ENCODE peak calls at places on chromosomes 6 and 20, in eight cellular contexts. N is RWPE2, G is kidney epithelial cell, W is astrocyte of the cerebellum, V is A549, Y is neural progenitor cell, Q is heart right ventricle, O is upper lobe of right lung. A is an unnamed sample.

GRCh38 chr6:47362857-47363461 is 53.3 kb upstream of the TNFRSF21 start:
- DNase-seq in N (no peak), V (peak), W (no peak), G (no peak), Q (no peak), Y (no peak), O (no peak), A (no peak)

GRCh38 chr20:44207066-44207723 is 3.4 kb downstream of the OSER1 start:
- DNase-seq in N (no peak), Q (no peak), O (no peak), V (no peak), Y (no peak), W (no peak), G (no peak), A (no peak)

GRCh38 chr6:4608361-4609115 is 167.7 kb upstream of the CDYL start:
- DNase-seq in W (no peak), N (no peak), V (no peak), G (no peak), O (no peak), Q (peak), Y (no peak), A (no peak)

GRCh38 chr6:122717350-122717749 is 62.2 kb upstream of the FABP7 start:
- DNase-seq in Q (no peak), N (no peak), G (no peak), Y (peak), V (no peak), W (peak), O (no peak), A (no peak)

GRCh38 chr6:48985025-48985424 is 478.0 kb downstream of the MMUT start:
- DNase-seq in Y (no peak), W (no peak), Q (no peak), N (no peak), O (no peak), V (no peak), G (no peak), A (no peak)

GRCh38 chr6:15874821-15875220 is 212.0 kb upstream of the DTNBP1 start:
- DNase-seq in V (no peak), W (no peak), N (no peak), G (no peak), Q (no peak), O (no peak), Y (no peak), A (peak)

GRCh38 chr20:20331796-20332195 is 36.1 kb upstream of the INSM1 start:
- DNase-seq in W (no peak), N (no peak), G (no peak), V (no peak), O (no peak), Q (no peak), Y (no peak), A (no peak)

GRCh38 chr20:21360686-21361085 is 36.6 kb downstream of the NKX2-4 start:
- DNase-seq in N (no peak), Y (no peak), G (no peak), W (no peak), V (no peak), O (no peak), Q (no peak), A (no peak)

GRCh38 chr6:38173909-38174308 is 354.4 kb downstream of the ZFAND3 start:
- DNase-seq in N (no peak), Y (no peak), Q (no peak), O (no peak), G (no peak), V (no peak), W (no peak), A (no peak)

GRCh38 chr6:154548130-154548830 is 37.8 kb upstream of the CNKSR3 start:
- DNase-seq in W (peak), O (no peak), V (no peak), Y (no peak), N (no peak), G (no peak), Q (peak), A (no peak)

GRCh38 chr20:53827996-53828672 is 234.5 kb upstream of the ZNF217 start:
- DNase-seq in Y (no peak), V (peak), W (peak), G (peak), O (no peak), N (peak), Q (no peak), A (peak)

GRCh38 chr20:53829706-53830521 is 236.3 kb upstream of the ZNF217 start:
- DNase-seq in V (peak), Y (no peak), N (no peak), W (no peak), Q (no peak), G (no peak), O (no peak), A (no peak)

GRCh38 chr20:53828673-53829085 is 235.0 kb upstream of the ZNF217 start:
- DNase-seq in Y (peak), O (no peak), V (peak), W (peak), G (peak), N (no peak), Q (no peak), A (peak)

GRCh38 chr20:53827292-53827995 is 233.8 kb upstream of the ZNF217 start:
- DNase-seq in O (no peak), W (no peak), Q (no peak), N (no peak), G (no peak), V (no peak), Y (no peak), A (no peak)

GRCh38 chr20:53829086-53829703 is 235.6 kb upstream of the ZNF217 start:
- DNase-seq in G (peak), Y (no peak), W (peak), O (no peak), V (peak), Q (no peak), N (no peak), A (peak)
- TF ChIP-seq CTCF in G (no peak), Y (no peak), W (no peak), O (no peak), V (no peak), Q (no peak), N (peak), A (no peak)

DNA sequence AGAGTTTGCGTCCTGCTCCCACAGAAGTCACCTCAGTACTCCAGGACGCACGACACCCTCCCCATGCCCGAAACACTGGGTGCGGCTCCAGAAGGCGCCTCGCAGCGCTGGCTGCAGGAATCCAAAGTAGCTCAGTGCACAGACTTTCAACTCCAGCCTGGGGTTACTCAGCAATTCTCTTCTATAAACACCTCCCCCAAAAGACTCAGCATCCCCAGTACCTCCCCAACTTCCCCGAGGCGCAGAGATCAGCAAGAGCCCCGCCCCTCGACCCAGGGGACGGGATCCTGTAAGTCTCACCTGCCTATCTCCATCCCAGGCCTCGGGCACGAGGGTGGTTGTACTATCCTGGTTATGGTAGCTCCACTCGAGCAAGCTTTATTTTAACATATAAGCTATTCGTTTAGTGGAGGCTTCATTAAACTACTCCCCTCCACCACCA is 88.1 kb downstream of the ZFP64 start:
- DNase-seq in N (peak), V (no peak), Q (no peak), W (no peak), Y (peak), O (peak), G (no peak), A (no peak)
- H3K4me3 ChIP-seq in N (peak), V (no peak), Q (peak), W (peak), Y (peak), O (peak), G (peak), A (peak)

DNA sequence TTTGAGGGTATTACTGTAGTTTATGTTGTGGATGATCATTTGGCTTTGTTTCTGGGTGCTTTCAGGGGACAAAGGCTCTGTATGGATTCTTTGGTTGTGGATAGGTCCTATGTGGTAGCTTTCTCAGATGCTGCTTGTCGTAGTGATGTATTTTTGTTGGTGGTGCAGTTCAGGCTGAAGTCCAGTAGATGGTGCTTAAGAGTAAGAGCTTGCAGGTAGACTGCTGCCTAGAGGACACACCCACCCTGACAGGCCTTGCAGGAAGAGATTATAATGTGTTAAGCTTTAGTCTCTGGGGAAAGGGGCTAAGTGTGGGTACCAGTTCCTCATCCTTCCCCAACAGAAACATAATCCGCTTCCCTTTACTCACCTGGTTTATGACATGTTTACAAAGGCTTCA is 62.6 kb upstream of the ADGRB3 start:
- DNase-seq in Y (peak), Q (no peak), G (no peak), N (no peak), O (no peak), V (peak), W (peak), A (no peak)
- TF ChIP-seq CTCF in Y (peak), Q (peak), G (peak), N (peak), O (peak), V (no peak), W (peak), A (peak)

GRCh38 chr20:54156522-54156921 is 17.3 kb downstream of the CYP24A1 start:
- DNase-seq in N (no peak), Q (no peak), O (no peak), G (no peak), V (peak), W (no peak), Y (no peak), A (no peak)
- H3K4me3 ChIP-seq in N (no peak), Q (no peak), O (no peak), G (no peak), V (no peak), W (no peak), Y (no peak), A (no peak)

GRCh38 chr20:7094438-7094997 is 327.0 kb downstream of the BMP2 start:
- DNase-seq in W (no peak), Y (peak), N (no peak), V (peak), G (no peak), O (no peak), Q (peak), A (no peak)
- TF ChIP-seq CTCF in W (peak), Y (peak), N (peak), V (peak), G (peak), O (peak), Q (peak), A (no peak)

GRCh38 chr6:30345852-30346251 is 896 bp downstream of the RPP21 start:
- DNase-seq in Q (no peak), W (no peak), N (no peak), G (no peak), Y (no peak), V (no peak), O (no peak), A (no peak)
- H3K4me3 ChIP-seq in Q (peak), W (peak), N (peak), G (peak), Y (peak), V (peak), O (peak), A (peak)

GRCh38 chr6:88481519-88481918 is 315.4 kb upstream of the CNR1 start:
- DNase-seq in V (no peak), W (no peak), N (no peak), Q (no peak), G (no peak), O (no peak), Y (no peak), A (no peak)
- TF ChIP-seq CTCF in V (no peak), W (no peak), N (no peak), Q (no peak), G (no peak), O (no peak), Y (no peak), A (no peak)

GRCh38 chr6:26306248-26306647 is 58.8 kb upstream of the BTN3A2 start:
- DNase-seq in Q (no peak), G (no peak), Y (no peak), W (no peak), V (no peak), N (no peak), O (no peak), A (no peak)
- H3K4me3 ChIP-seq in Q (no peak), G (no peak), Y (no peak), W (no peak), V (no peak), N (no peak), O (no peak), A (no peak)

GRCh38 chr20:25989196-25989595 is 292.5 kb upstream of the ZNF337 start:
- DNase-seq in V (no peak), Q (no peak), O (peak), Y (no peak), W (no peak), N (no peak), G (no peak), A (no peak)

GRCh38 chr20:25985597-25985996 is 288.9 kb upstream of the ZNF337 start:
- DNase-seq in W (no peak), Q (no peak), O (peak), V (no peak), N (no peak), Y (no peak), G (no peak), A (no peak)

GRCh38 chr20:25991051-25991755 is 294.6 kb upstream of the ZNF337 start:
- DNase-seq in G (no peak), V (no peak), W (no peak), Q (no peak), O (no peak), N (no peak), Y (no peak), A (no peak)

GRCh38 chr20:25984933-25985332 is 288.3 kb upstream of the ZNF337 start:
- DNase-seq in G (no peak), W (no peak), N (no peak), O (peak), V (no peak), Q (peak), Y (no peak), A (no peak)

DNA sequence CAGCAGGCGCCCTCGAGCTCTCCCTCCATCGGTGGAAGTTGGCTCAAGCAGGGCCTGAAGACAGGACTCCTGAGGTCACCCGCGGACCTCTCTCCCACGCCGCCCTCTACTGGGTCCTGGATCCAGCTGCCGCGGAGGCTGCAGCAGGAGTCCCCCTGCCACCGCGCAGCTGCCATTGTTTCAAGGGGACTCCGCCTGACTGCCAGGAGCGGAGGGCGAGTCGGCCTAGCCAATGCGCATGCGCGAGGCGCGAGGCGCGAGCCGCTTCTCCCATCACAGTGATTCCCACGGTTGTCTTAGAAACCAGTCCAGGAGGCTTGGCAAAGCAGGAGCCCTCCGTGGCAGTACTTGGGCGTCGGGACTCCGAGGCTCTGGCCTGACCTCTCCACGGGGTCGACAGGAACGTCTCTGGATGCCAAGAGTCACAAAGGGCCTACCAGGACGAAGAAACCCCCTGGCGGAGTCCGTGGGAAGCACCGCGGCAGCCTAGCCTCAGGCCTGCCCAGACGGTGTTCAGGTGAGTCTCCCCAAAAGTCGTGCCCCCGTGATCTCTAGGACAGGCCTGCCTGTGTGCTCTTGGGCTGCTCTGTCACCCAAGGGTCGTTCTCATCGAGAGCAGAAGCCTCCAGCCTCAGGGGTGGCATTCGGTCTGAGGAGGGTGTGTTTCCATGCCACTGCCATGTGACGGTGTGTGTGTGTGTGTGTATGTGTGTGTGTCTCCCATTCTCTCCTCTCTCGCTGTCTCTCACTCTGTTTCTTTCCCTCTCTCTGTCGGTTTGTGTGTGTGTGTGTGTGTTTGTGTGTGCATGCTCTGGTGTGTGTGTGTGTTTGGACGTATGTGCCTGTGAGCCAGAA is 290.6 kb upstream of the ZNF337 start:
- DNase-seq in N (no peak), O (peak), G (no peak), W (no peak), V (peak), Y (peak), Q (peak), A (no peak)
- TF ChIP-seq CTCF in N (peak), O (peak), G (peak), W (peak), V (peak), Y (no peak), Q (peak), A (peak)

A was measured in AG04449.